ENCODE peak calls at places on chromosome 1, in nine cellular contexts. One of them, this sample, is unnamed.

GRCh38 chr1:94783342-94784264 is 36.6 kb upstream of the SLC44A3 start:
- DNase-seq in DMS153: no peak
- DNase-seq in GM23338: no peak
- DNase-seq in colonic mucosa: peak
- DNase-seq in GM13977: no peak
- DNase-seq in T-cell: no peak
- DNase-seq in RWPE1: no peak
- DNase-seq in NCI-H69: peak
- DNase-seq in KG1: no peak
- DNase-seq in this sample: no peak

GRCh38 chr1:226597616-226598454 is 49.3 kb downstream of the STUM start:
- DNase-seq in GM13977: no peak
- DNase-seq in NCI-H69: no peak
- DNase-seq in DMS153: no peak
- DNase-seq in colonic mucosa: no peak
- DNase-seq in KG1: no peak
- DNase-seq in T-cell: no peak
- DNase-seq in GM23338: no peak
- DNase-seq in RWPE1: no peak
- DNase-seq in this sample: peak

GRCh38 chr1:57262472-57262871 is 161.4 kb downstream of the DAB1 start:
- DNase-seq in RWPE1: no peak
- DNase-seq in GM23338: peak
- DNase-seq in colonic mucosa: no peak
- DNase-seq in DMS153: no peak
- DNase-seq in KG1: no peak
- DNase-seq in GM13977: no peak
- DNase-seq in T-cell: no peak
- DNase-seq in NCI-H69: no peak
- DNase-seq in this sample: no peak

GRCh38 chr1:154405762-154406571 is 824 bp downstream of the IL6R start:
- DNase-seq in RWPE1: no peak
- DNase-seq in colonic mucosa: peak
- DNase-seq in KG1: no peak
- DNase-seq in DMS153: no peak
- DNase-seq in GM23338: peak
- DNase-seq in GM13977: no peak
- DNase-seq in T-cell: no peak
- DNase-seq in NCI-H69: peak
- DNase-seq in this sample: no peak

GRCh38 chr1:95742591-95743089 is 508.6 kb downstream of the RWDD3 start:
- DNase-seq in RWPE1: peak
- DNase-seq in NCI-H69: peak
- DNase-seq in DMS153: peak
- DNase-seq in KG1: no peak
- DNase-seq in GM23338: no peak
- DNase-seq in GM13977: no peak
- DNase-seq in T-cell: no peak
- DNase-seq in colonic mucosa: no peak
- DNase-seq in this sample: peak

GRCh38 chr1:96418969-96419368 is 302.6 kb upstream of the PTBP2 start:
- DNase-seq in GM23338: no peak
- DNase-seq in KG1: no peak
- DNase-seq in colonic mucosa: no peak
- DNase-seq in NCI-H69: no peak
- DNase-seq in DMS153: no peak
- DNase-seq in GM13977: no peak
- DNase-seq in RWPE1: peak
- DNase-seq in T-cell: no peak
- DNase-seq in this sample: peak

GRCh38 chr1:152953761-152954160 is 6.8 kb downstream of the SPRR5 start:
- DNase-seq in GM23338: no peak
- DNase-seq in colonic mucosa: no peak
- DNase-seq in RWPE1: peak
- DNase-seq in DMS153: no peak
- DNase-seq in T-cell: no peak
- DNase-seq in NCI-H69: no peak
- DNase-seq in GM13977: no peak
- DNase-seq in KG1: no peak
- DNase-seq in this sample: peak

GRCh38 chr1:235883261-235883927 is 16.7 kb upstream of the LYST start:
- DNase-seq in RWPE1: peak
- DNase-seq in T-cell: no peak
- DNase-seq in colonic mucosa: peak
- DNase-seq in GM13977: no peak
- DNase-seq in KG1: no peak
- DNase-seq in GM23338: no peak
- DNase-seq in NCI-H69: peak
- DNase-seq in DMS153: no peak
- DNase-seq in this sample: peak

GRCh38 chr1:170929835-170930554 is 5.3 kb upstream of the MROH9 start:
- DNase-seq in colonic mucosa: no peak
- DNase-seq in NCI-H69: peak
- DNase-seq in T-cell: no peak
- DNase-seq in RWPE1: peak
- DNase-seq in DMS153: peak
- DNase-seq in GM13977: peak
- DNase-seq in KG1: peak
- DNase-seq in GM23338: peak
- DNase-seq in this sample: peak

GRCh38 chr1:152237093-152237492 is 13.1 kb upstream of the HRNR start:
- DNase-seq in T-cell: no peak
- DNase-seq in GM23338: no peak
- DNase-seq in DMS153: no peak
- DNase-seq in colonic mucosa: no peak
- DNase-seq in KG1: no peak
- DNase-seq in RWPE1: no peak
- DNase-seq in NCI-H69: no peak
- DNase-seq in GM13977: no peak
- DNase-seq in this sample: no peak

GRCh38 chr1:117638759-117639158 is 32.9 kb downstream of the TENT5C start:
- DNase-seq in GM23338: no peak
- DNase-seq in T-cell: no peak
- DNase-seq in DMS153: peak
- DNase-seq in KG1: no peak
- DNase-seq in NCI-H69: peak
- DNase-seq in RWPE1: no peak
- DNase-seq in colonic mucosa: no peak
- DNase-seq in GM13977: no peak
- DNase-seq in this sample: no peak

GRCh38 chr1:102434421-102434820 is 437.7 kb upstream of the OLFM3 start:
- DNase-seq in NCI-H69: peak
- DNase-seq in KG1: no peak
- DNase-seq in colonic mucosa: no peak
- DNase-seq in GM13977: peak
- DNase-seq in T-cell: no peak
- DNase-seq in GM23338: peak
- DNase-seq in RWPE1: no peak
- DNase-seq in DMS153: peak
- DNase-seq in this sample: no peak

GRCh38 chr1:115278241-115278640 is 59.8 kb downstream of the NGF start:
- DNase-seq in T-cell: no peak
- DNase-seq in RWPE1: no peak
- DNase-seq in colonic mucosa: no peak
- DNase-seq in NCI-H69: no peak
- DNase-seq in GM23338: no peak
- DNase-seq in GM13977: no peak
- DNase-seq in DMS153: no peak
- DNase-seq in KG1: no peak
- DNase-seq in this sample: no peak

GRCh38 chr1:94036721-94037120 is 84.2 kb downstream of the ABCA4 start:
- DNase-seq in NCI-H69: no peak
- DNase-seq in RWPE1: no peak
- DNase-seq in T-cell: no peak
- DNase-seq in colonic mucosa: no peak
- DNase-seq in KG1: no peak
- DNase-seq in GM13977: no peak
- DNase-seq in GM23338: no peak
- DNase-seq in DMS153: no peak
- DNase-seq in this sample: no peak

GRCh38 chr1:97281962-97282361 is 560.4 kb downstream of the PTBP2 start:
- DNase-seq in KG1: no peak
- DNase-seq in NCI-H69: no peak
- DNase-seq in DMS153: peak
- DNase-seq in T-cell: no peak
- DNase-seq in RWPE1: no peak
- DNase-seq in colonic mucosa: no peak
- DNase-seq in GM13977: no peak
- DNase-seq in GM23338: no peak
- DNase-seq in this sample: no peak

GRCh38 chr1:87812881-87813577 is 484.3 kb downstream of the LMO4 start:
- DNase-seq in KG1: no peak
- DNase-seq in DMS153: no peak
- DNase-seq in T-cell: no peak
- DNase-seq in GM13977: peak
- DNase-seq in RWPE1: no peak
- DNase-seq in NCI-H69: no peak
- DNase-seq in colonic mucosa: no peak
- DNase-seq in GM23338: no peak
- DNase-seq in this sample: no peak

GRCh38 chr1:201696217-201696761 is 132.7 kb upstream of the IPO9 start:
- DNase-seq in KG1: no peak
- DNase-seq in DMS153: no peak
- DNase-seq in T-cell: no peak
- DNase-seq in RWPE1: peak
- DNase-seq in NCI-H69: no peak
- DNase-seq in GM23338: no peak
- DNase-seq in GM13977: no peak
- DNase-seq in colonic mucosa: no peak
- DNase-seq in this sample: peak

GRCh38 chr1:56644941-56645662 is at the start of gene PRKAA2:
- DNase-seq in NCI-H69: peak
- DNase-seq in GM23338: peak
- DNase-seq in DMS153: no peak
- DNase-seq in KG1: no peak
- DNase-seq in RWPE1: peak
- DNase-seq in GM13977: peak
- DNase-seq in T-cell: no peak
- DNase-seq in colonic mucosa: peak
- DNase-seq in this sample: no peak

GRCh38 chr1:24912359-24913273 is 17.5 kb downstream of the RUNX3 start:
- DNase-seq in GM13977: no peak
- DNase-seq in NCI-H69: no peak
- DNase-seq in DMS153: no peak
- DNase-seq in colonic mucosa: no peak
- DNase-seq in GM23338: no peak
- DNase-seq in RWPE1: no peak
- DNase-seq in T-cell: no peak
- DNase-seq in KG1: no peak
- DNase-seq in this sample: no peak

GRCh38 chr1:66294692-66295384 is 239.1 kb upstream of the SGIP1 start:
- DNase-seq in DMS153: no peak
- DNase-seq in GM13977: no peak
- DNase-seq in GM23338: no peak
- DNase-seq in NCI-H69: no peak
- DNase-seq in colonic mucosa: no peak
- DNase-seq in KG1: no peak
- DNase-seq in T-cell: no peak
- DNase-seq in RWPE1: peak
- DNase-seq in this sample: peak

GRCh38 chr1:43975249-43975961 is 645 bp downstream of the ATP6V0B start:
- DNase-seq in DMS153: no peak
- DNase-seq in T-cell: no peak
- DNase-seq in GM23338: peak
- DNase-seq in GM13977: peak
- DNase-seq in RWPE1: peak
- DNase-seq in colonic mucosa: peak
- DNase-seq in NCI-H69: peak
- DNase-seq in KG1: no peak
- DNase-seq in this sample: peak

GRCh38 chr1:42179900-42180329 is 15.4 kb upstream of the GUCA2A start:
- DNase-seq in GM23338: no peak
- DNase-seq in KG1: no peak
- DNase-seq in DMS153: peak
- DNase-seq in NCI-H69: no peak
- DNase-seq in colonic mucosa: no peak
- DNase-seq in T-cell: no peak
- DNase-seq in RWPE1: no peak
- DNase-seq in GM13977: no peak
- DNase-seq in this sample: no peak

GRCh38 chr1:204073837-204074273 is 940 bp downstream of the SOX13 start:
- DNase-seq in T-cell: no peak
- DNase-seq in DMS153: no peak
- DNase-seq in NCI-H69: peak
- DNase-seq in RWPE1: peak
- DNase-seq in colonic mucosa: no peak
- DNase-seq in KG1: no peak
- DNase-seq in GM23338: no peak
- DNase-seq in GM13977: no peak
- DNase-seq in this sample: no peak

GRCh38 chr1:113868387-113869083 is 3.0 kb downstream of the PTPN22 start:
- DNase-seq in KG1: no peak
- DNase-seq in NCI-H69: no peak
- DNase-seq in T-cell: no peak
- DNase-seq in colonic mucosa: no peak
- DNase-seq in DMS153: no peak
- DNase-seq in GM23338: no peak
- DNase-seq in GM13977: no peak
- DNase-seq in RWPE1: peak
- DNase-seq in this sample: no peak

GRCh38 chr1:51642739-51643142 is 25.8 kb downstream of the OSBPL9 start:
- DNase-seq in T-cell: no peak
- DNase-seq in DMS153: no peak
- DNase-seq in KG1: no peak
- DNase-seq in RWPE1: no peak
- DNase-seq in GM13977: no peak
- DNase-seq in GM23338: no peak
- DNase-seq in NCI-H69: no peak
- DNase-seq in colonic mucosa: no peak
- DNase-seq in this sample: no peak

GRCh38 chr1:35505911-35506798 is 51.0 kb downstream of the KIAA0319L start:
- DNase-seq in colonic mucosa: no peak
- DNase-seq in NCI-H69: peak
- DNase-seq in GM23338: no peak
- DNase-seq in T-cell: peak
- DNase-seq in KG1: no peak
- DNase-seq in RWPE1: peak
- DNase-seq in DMS153: peak
- DNase-seq in GM13977: peak
- DNase-seq in this sample: peak

GRCh38 chr1:201539561-201540404 is 856 bp downstream of the NAV1 start:
- DNase-seq in RWPE1: no peak
- DNase-seq in GM13977: no peak
- DNase-seq in colonic mucosa: no peak
- DNase-seq in KG1: no peak
- DNase-seq in T-cell: no peak
- DNase-seq in DMS153: peak
- DNase-seq in NCI-H69: peak
- DNase-seq in GM23338: peak
- DNase-seq in this sample: no peak

GRCh38 chr1:56063461-56063860 is 515.9 kb downstream of the PLPP3 start:
- DNase-seq in colonic mucosa: no peak
- DNase-seq in KG1: no peak
- DNase-seq in T-cell: no peak
- DNase-seq in RWPE1: no peak
- DNase-seq in GM23338: no peak
- DNase-seq in DMS153: no peak
- DNase-seq in NCI-H69: no peak
- DNase-seq in GM13977: no peak
- DNase-seq in this sample: no peak

GRCh38 chr1:197984273-197984672 is 67.1 kb downstream of the LHX9 start:
- DNase-seq in colonic mucosa: no peak
- DNase-seq in GM23338: no peak
- DNase-seq in NCI-H69: no peak
- DNase-seq in RWPE1: no peak
- DNase-seq in GM13977: no peak
- DNase-seq in KG1: no peak
- DNase-seq in DMS153: no peak
- DNase-seq in T-cell: no peak
- DNase-seq in this sample: peak

GRCh38 chr1:46175243-46175642 is 356 bp downstream of the TSPAN1 start:
- DNase-seq in KG1: no peak
- DNase-seq in DMS153: no peak
- DNase-seq in NCI-H69: no peak
- DNase-seq in GM23338: no peak
- DNase-seq in colonic mucosa: no peak
- DNase-seq in GM13977: no peak
- DNase-seq in RWPE1: no peak
- DNase-seq in T-cell: no peak
- DNase-seq in this sample: no peak

GRCh38 chr1:54086754-54087153 is 33.3 kb downstream of the TCEANC2 start:
- DNase-seq in colonic mucosa: no peak
- DNase-seq in RWPE1: no peak
- DNase-seq in DMS153: no peak
- DNase-seq in KG1: no peak
- DNase-seq in NCI-H69: no peak
- DNase-seq in T-cell: no peak
- DNase-seq in GM23338: no peak
- DNase-seq in GM13977: no peak
- DNase-seq in this sample: no peak